ENCODE peak calls at places on chromosomes 7 and 10, in eight cellular contexts. Y is activated effector memory CD4-positive, alpha-beta T cell treated with Interleukin-2 at 50 U/mL for 16 hours; O is astrocyte; C is naive thymus-derived CD8-positive, alpha-beta T cell; V is esophagus muscularis mucosa; M is lower leg skin; U is kidney tubule cell; T is KBM-7. H is an unnamed sample.
A peak's percentile ranks its signal among the peaks of the same experiment; 100 is the strongest.

GRCh38 chr10:61332506-61332905 is 120.7 kb downstream of the TMEM26 start:
- DNase-seq in Y (no peak), O (no peak), C (no peak), V (no peak), M (no peak), U (no peak), T (no peak), H (no peak)

GRCh38 chr7:106456339-106456738 is 171.6 kb upstream of the NAMPT start:
- DNase-seq in Y (no peak), O (no peak), C (no peak), V (no peak), M (no peak), U (no peak), T (no peak), H (no peak)

GRCh38 chr7:665251-665650 is 61.2 kb upstream of the DNAAF5 start:
- DNase-seq in Y (no peak), O (peak; percentile 55), C (no peak), V (no peak), M (no peak), U (no peak), T (no peak), H (no peak)

GRCh38 chr7:75844158-75844557 is 30.6 kb upstream of the CCL24 start:
- DNase-seq in Y (no peak), O (no peak), C (no peak), V (no peak), M (no peak), U (no peak), T (no peak), H (no peak)

GRCh38 chr10:72276013-72276387 is 2.3 kb downstream of the DDIT4 start:
- DNase-seq in Y (no peak), O (no peak), C (no peak), V (no peak), M (no peak), U (peak; percentile 81), T (peak; percentile 31), H (no peak)

GRCh38 chr7:3067606-3068005 is 23.9 kb upstream of the CARD11 start:
- DNase-seq in Y (no peak), O (no peak), C (no peak), V (no peak), M (no peak), U (no peak), T (no peak), H (no peak)

GRCh38 chr7:139720705-139721231 is 57.0 kb downstream of the HIPK2 start:
- DNase-seq in Y (no peak), O (no peak), C (no peak), V (no peak), M (no peak), U (peak; percentile 62), T (no peak), H (peak; percentile 18)

GRCh38 chr7:141014091-141014490 is 661 bp downstream of the MRPS33 start:
- DNase-seq in Y (no peak), O (peak; percentile 35), C (no peak), V (no peak), M (no peak), U (peak; percentile 58), T (no peak), H (peak; percentile 47)

GRCh38 chr7:107201795-107202450 is 33.1 kb downstream of the HBP1 start:
- DNase-seq in Y (no peak), O (no peak), C (no peak), V (no peak), M (no peak), U (peak; percentile 50), T (peak; percentile 51), H (no peak)

GRCh38 chr10:7210516-7210915 is 200.3 kb downstream of the SFMBT2 start:
- DNase-seq in Y (no peak), O (no peak), C (no peak), V (no peak), M (no peak), U (no peak), T (no peak), H (no peak)

GRCh38 chr10:117449636-117450035 is 74.4 kb upstream of the PDZD8 start:
- DNase-seq in Y (no peak), O (no peak), C (no peak), V (no peak), M (no peak), U (no peak), T (no peak), H (no peak)

H was measured in kidney glomerular epithelial cell.